ENCODE peak calls at places on chromosomes 4 and X, in nine cellular contexts. W, J, P, M, U, Z, X, Q and F are unnamed samples. For H3K4me1, the result is how much of the 10 kb centered on the place peaks cover.

GRCh38 chr4:155974957-155975356 is 21.3 kb upstream of the CTSO start:
- DNase-seq in Z (no peak), U (no peak), J (no peak), M (no peak), Q (no peak), X (no peak), P (no peak), W (no peak), F (no peak)

GRCh38 chrX:137166591-137166990 is 132.8 kb upstream of the GPR101 start:
- DNase-seq in Z (no peak), U (no peak), W (no peak), X (no peak), Q (peak), M (peak), P (peak), J (no peak), F (no peak)

GRCh38 chr4:181731900-181732299 is 511.3 kb upstream of the TENM3 start:
- DNase-seq in Z (no peak), W (no peak), U (no peak), M (no peak), X (no peak), P (no peak), J (no peak), Q (no peak), F (no peak)

GRCh38 chrX:109774706-109775105 is 41.6 kb upstream of the ACSL4 start:
- DNase-seq in P (peak), W (no peak), J (no peak), U (no peak), X (peak), Q (no peak), M (no peak), Z (no peak), F (no peak)

GRCh38 chrX:115940888-115941332 is 229.6 kb upstream of the AGTR2 start:
- DNase-seq in W (no peak), M (peak), U (peak), J (no peak), Q (peak), Z (peak), X (peak), P (peak), F (peak)

GRCh38 chr4:1565598-1566295 is 118.4 kb downstream of the FAM53A start:
- DNase-seq in M (no peak), J (no peak), Z (no peak), P (no peak), X (no peak), U (no peak), Q (no peak), W (peak), F (no peak)

GRCh38 chr4:6820695-6821094 is 38.2 kb downstream of the KIAA0232 start:
- DNase-seq in P (no peak), X (no peak), W (no peak), M (no peak), Z (no peak), Q (no peak), U (no peak), J (no peak), F (no peak)

GRCh38 chr4:100949350-100949935 is 397.9 kb downstream of the PPP3CA start:
- DNase-seq in Q (no peak), P (peak), U (no peak), W (no peak), M (no peak), X (no peak), J (no peak), Z (no peak), F (no peak)

GRCh38 chr4:155403886-155404285 is 27.1 kb upstream of the MAP9 start:
- DNase-seq in Q (no peak), W (no peak), J (peak), M (no peak), X (no peak), U (no peak), Z (no peak), P (peak), F (no peak)

GRCh38 chrX:55450259-55450658 is 1.7 kb upstream of the MAGEH1 start:
- DNase-seq in M (no peak), W (no peak), U (no peak), J (no peak), Q (no peak), P (peak), Z (no peak), X (peak), F (peak)

GRCh38 chr4:94406668-94407437 is 44.9 kb upstream of the PDLIM5 start:
- DNase-seq in U (peak), J (peak), X (peak), P (peak), M (peak), Q (peak), W (peak), Z (peak), F (peak)

GRCh38 chrX:95662200-95662599 is 1022.4 kb upstream of the DIAPH2 start:
- DNase-seq in J (no peak), P (no peak), M (no peak), Q (no peak), Z (no peak), X (no peak), U (no peak), W (no peak), F (no peak)

GRCh38 chrX:15998350-15998749 is 125.0 kb upstream of the GRPR start:
- DNase-seq in X (no peak), U (no peak), P (no peak), J (no peak), Q (no peak), Z (no peak), W (no peak), M (no peak), F (no peak)

GRCh38 chr4:103591839-103592238 is 127.9 kb downstream of the TACR3 start:
- DNase-seq in P (no peak), Q (no peak), Z (no peak), X (no peak), J (no peak), U (no peak), M (no peak), W (no peak), F (no peak)

GRCh38 chr4:101599620-101600019 is 190.9 kb upstream of the BANK1 start:
- DNase-seq in Z (no peak), P (peak), X (no peak), U (no peak), Q (no peak), J (no peak), W (no peak), M (no peak), F (no peak)

GRCh38 chrX:155242300-155242699 is 22.0 kb downstream of the RAB39B start:
- DNase-seq in W (no peak), Q (no peak), P (no peak), J (no peak), M (no peak), Z (no peak), X (no peak), U (no peak), F (no peak)

GRCh38 chr4:44017422-44017739 is 431.2 kb downstream of the KCTD8 start:
- DNase-seq in M (no peak), Z (no peak), Q (no peak), P (no peak), W (no peak), J (no peak), U (no peak), X (no peak), F (no peak)

GRCh38 chr4:73698217-73698616 is 42.2 kb upstream of the CXCL8 start:
- DNase-seq in Z (no peak), J (no peak), U (no peak), P (peak), M (no peak), X (peak), W (no peak), Q (no peak), F (no peak)

GRCh38 chr4:6746721-6747689 is 31.0 kb downstream of the BLOC1S4 start:
- DNase-seq in P (peak), X (no peak), W (peak), Z (peak), J (no peak), M (no peak), U (peak), Q (peak), F (peak)

GRCh38 chr4:5888222-5888701 is 4.6 kb downstream of the CRMP1 start:
- DNase-seq in J (no peak), W (no peak), X (no peak), Q (no peak), Z (no peak), M (peak), U (no peak), P (no peak), F (no peak)

GRCh38 chr4:36394352-36394903 is 113.0 kb downstream of the DTHD1 start:
- DNase-seq in J (peak), U (no peak), Q (no peak), X (no peak), M (no peak), Z (no peak), P (peak), W (no peak), F (no peak)

GRCh38 chr4:67725981-67726380 is 25.0 kb upstream of the UBA6 start:
- DNase-seq in Q (no peak), U (no peak), J (no peak), P (peak), X (no peak), Z (no peak), M (no peak), W (no peak), F (no peak)

GRCh38 chr4:124633285-124633941 is 79.1 kb downstream of the ANKRD50 start:
- DNase-seq in U (no peak), M (no peak), Z (no peak), Q (no peak), W (no peak), J (no peak), X (no peak), P (no peak), F (no peak)

GRCh38 chr4:125123710-125124109 is 191.0 kb upstream of the FAT4 start:
- DNase-seq in M (no peak), J (no peak), W (no peak), X (no peak), Z (no peak), P (no peak), Q (no peak), U (no peak), F (no peak)

GRCh38 chr4:12791536-12791935 is 692.6 kb downstream of the RAB28 start:
- DNase-seq in X (no peak), Z (no peak), M (no peak), J (no peak), P (no peak), W (no peak), Q (no peak), U (no peak), F (peak)

GRCh38 chr4:180947421-180947820 is 1295.8 kb upstream of the TENM3 start:
- DNase-seq in X (no peak), Z (no peak), U (no peak), W (no peak), M (no peak), P (peak), J (peak), Q (no peak), F (no peak)

GRCh38 chr4:145840162-145840768 is 98.4 kb downstream of the ZNF827 start:
- DNase-seq in P (peak), M (no peak), Z (no peak), Q (no peak), U (no peak), J (peak), W (no peak), X (no peak), F (no peak)

GRCh38 chr4:139715721-139716391 is 50.2 kb downstream of the MGST2 start:
- DNase-seq in X (no peak), M (no peak), P (no peak), Q (no peak), U (no peak), W (no peak), Z (no peak), J (no peak), F (no peak)

GRCh38 chrX:12567857-12568256 is 223.4 kb upstream of the PRPS2 start:
- DNase-seq in X (no peak), J (no peak), P (peak), W (no peak), M (no peak), Z (no peak), U (no peak), Q (no peak), F (no peak)

GRCh38 chrX:40470830-40471429 is 109.8 kb upstream of the ATP6AP2 start:
- DNase-seq in J (peak), X (no peak), W (no peak), M (peak), P (no peak), Q (no peak), U (no peak), Z (no peak), F (no peak)

GRCh38 chrX:40471965-40472648 is 108.7 kb upstream of the ATP6AP2 start:
- DNase-seq in P (peak), Z (peak), M (peak), U (peak), Q (peak), J (no peak), X (no peak), W (peak), F (peak)

GRCh38 chrX:40473460-40474204 is 107.1 kb upstream of the ATP6AP2 start:
- DNase-seq in P (no peak), U (no peak), J (no peak), Z (no peak), M (no peak), X (no peak), W (no peak), Q (no peak), F (no peak)

GRCh38 chrX:40476958-40477357 is 103.8 kb upstream of the ATP6AP2 start:
- DNase-seq in U (no peak), Z (no peak), P (no peak), J (no peak), X (no peak), Q (no peak), W (no peak), M (no peak), F (no peak)

GRCh38 chrX:40474205-40474626 is 106.6 kb upstream of the ATP6AP2 start:
- DNase-seq in M (peak), J (no peak), U (peak), X (no peak), W (peak), P (no peak), Q (no peak), Z (peak), F (no peak)
- H3K4me1 ChIP-seq in M (under half), J (under half), U (under half), X (under half), W (under half), P (under half), Q (under half), Z (under half), F (under half)

GRCh38 chr4:173360587-173361221 is 10.1 kb upstream of the SAP30 start:
- DNase-seq in Z (no peak), Q (no peak), X (no peak), U (no peak), P (peak), J (no peak), M (no peak), W (no peak), F (no peak)
- TF ChIP-seq CTCF in Z (no peak), Q (no peak), X (no peak), U (no peak), P (peak), J (no peak), M (peak), W (peak), F (no peak)

GRCh38 chrX:47202877-47203276 is 9.2 kb downstream of the UBA1 start:
- DNase-seq in P (no peak), Q (no peak), Z (no peak), W (no peak), U (no peak), J (no peak), X (no peak), M (no peak), F (no peak)

GRCh38 chrX:47200385-47201150 is 6.9 kb downstream of the UBA1 start:
- DNase-seq in U (no peak), W (no peak), Q (no peak), P (peak), X (peak), Z (no peak), J (no peak), M (no peak), F (no peak)

GRCh38 chrX:47199286-47199685 is 5.7 kb downstream of the UBA1 start:
- DNase-seq in W (no peak), Z (no peak), M (no peak), P (no peak), J (no peak), U (no peak), Q (no peak), X (no peak), F (no peak)

GRCh38 chrX:47202316-47202715 is 8.7 kb downstream of the UBA1 start:
- DNase-seq in M (no peak), Z (no peak), X (no peak), J (no peak), U (no peak), W (no peak), P (no peak), Q (no peak), F (no peak)

DNA sequence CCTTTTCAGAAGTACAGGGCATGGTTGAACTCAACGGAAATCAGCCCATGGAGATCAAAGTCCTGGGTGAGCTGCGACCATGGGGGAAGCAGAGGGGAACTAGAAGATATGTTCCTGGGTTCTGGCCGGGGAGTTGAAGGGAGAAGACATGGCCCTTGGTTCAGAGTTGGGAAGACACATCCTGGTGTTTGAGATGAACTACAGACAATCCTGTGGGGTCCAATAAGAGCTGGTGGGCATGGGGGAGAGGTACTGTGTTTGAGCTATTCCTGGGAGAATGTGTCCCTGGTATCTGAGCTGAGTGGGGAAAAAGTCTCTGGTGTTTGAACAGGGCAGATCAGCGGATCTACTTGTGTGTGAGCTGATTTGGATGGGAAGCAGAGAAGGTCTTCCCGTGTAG is 7.9 kb downstream of the UBA1 start:
- DNase-seq in P (no peak), Z (no peak), U (no peak), X (no peak), W (no peak), J (no peak), M (no peak), Q (no peak), F (no peak)
- H3K27ac ChIP-seq in P (no peak), Z (no peak), U (no peak), X (no peak), W (no peak), J (no peak), M (no peak), Q (no peak), F (no peak)

DNA sequence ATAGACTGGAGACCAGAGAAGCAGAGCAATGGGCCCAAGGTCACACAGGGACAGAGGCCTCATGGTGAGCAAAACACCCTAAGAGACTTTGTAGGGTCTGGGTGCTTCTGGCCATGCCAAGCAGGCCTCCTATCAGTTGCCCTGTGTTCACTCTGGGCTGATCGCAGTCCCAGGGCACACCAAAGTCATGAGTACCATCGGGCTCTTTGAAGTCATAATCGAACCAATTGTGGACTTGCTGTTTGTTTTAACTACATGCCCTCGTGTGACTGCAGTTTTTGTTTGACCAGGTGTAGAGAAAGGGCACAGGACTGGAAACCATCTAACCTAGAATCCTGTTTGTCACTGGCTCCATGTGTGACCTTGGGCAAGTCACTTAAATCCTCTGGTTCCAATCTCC is 172.5 kb upstream of the CPEB2 start:
- DNase-seq in J (no peak), U (no peak), X (no peak), P (no peak), Q (peak), W (no peak), Z (no peak), M (no peak), F (no peak)
- H3K4me1 ChIP-seq in J (under half), U (under half), X (under half), P (under half), Q (under half), W (under half), Z (under half), M (under half), F (under half)

GRCh38 chr4:8410641-8411271 is 29.8 kb downstream of the ACOX3 start:
- DNase-seq in W (peak), U (no peak), Q (no peak), M (peak), P (peak), J (peak), Z (peak), X (no peak), F (peak)
- TF ChIP-seq CTCF in W (peak), U (no peak), Q (no peak), M (peak), P (peak), J (peak), Z (no peak), X (no peak), F (peak)

GRCh38 chr4:134622194-134622593 is 420.6 kb upstream of the PABPC4L start:
- DNase-seq in X (no peak), U (no peak), J (no peak), P (no peak), Q (no peak), M (no peak), Z (no peak), W (no peak), F (no peak)
- H3K27ac ChIP-seq in X (no peak), U (no peak), J (no peak), P (no peak), Q (no peak), M (no peak), Z (no peak), W (no peak), F (no peak)

GRCh38 chr4:7859350-7859749 is 80.3 kb downstream of the AFAP1 start:
- DNase-seq in M (no peak), J (no peak), X (no peak), W (no peak), Q (no peak), Z (no peak), U (no peak), P (no peak), F (no peak)
- H3K4me1 ChIP-seq in M (under half), J (under half), X (under half), W (under half), Q (under half), Z (under half), U (under half), P (half or more), F (half or more)